ENCODE peak calls at places on chromosomes 7 and 10, in nine cellular contexts. X is GM19239, C is fibroblast of pulmonary artery, L is T-helper 9 cell, D is AG09309, M is nucleus accumbens, N is HFF-Myc, K is globus pallidus, P is NCI-H2029. V is an unnamed sample.

GRCh38 chr7:40733578-40733977 is 598.8 kb downstream of the SUGCT start:
- DNase-seq in X (no peak), C (no peak), L (no peak), D (no peak), M (no peak), N (no peak), K (no peak), P (no peak), V (no peak)

GRCh38 chr7:44639701-44640321 is 33.4 kb downstream of the OGDH start:
- DNase-seq in X (no peak), C (peak; percentile 94), L (no peak), D (peak; percentile 45), M (no peak), N (peak; percentile 84), K (no peak), P (peak; percentile 77), V (no peak)

GRCh38 chr7:151143261-151144015 is 24.1 kb downstream of the GBX1 start:
- DNase-seq in X (no peak), C (no peak), L (no peak), D (no peak), M (no peak), N (no peak), K (peak; percentile 46), P (peak; percentile 67), V (no peak)

GRCh38 chr7:77975672-77976480 is 177.3 kb downstream of the PHTF2 start:
- DNase-seq in X (no peak), C (no peak), L (no peak), D (no peak), M (no peak), N (no peak), K (no peak), P (no peak), V (no peak)

GRCh38 chr7:130941322-130942210 is 207.6 kb upstream of the KLF14 start:
- DNase-seq in X (no peak), C (peak; percentile 53), L (peak; percentile 45), D (no peak), M (no peak), N (no peak), K (no peak), P (peak; percentile 63), V (peak; percentile 77)

GRCh38 chr7:26200113-26200443 is 468 bp downstream of the HNRNPA2B1 start:
- DNase-seq in X (no peak), C (peak; percentile 45), L (peak; percentile 73), D (no peak), M (peak; percentile 18), N (no peak), K (peak; percentile 81), P (peak; percentile 35), V (peak; percentile 85)

GRCh38 chr7:159030490-159031134 is 114.1 kb downstream of the VIPR2 start:
- DNase-seq in X (no peak), C (peak; percentile 15), L (no peak), D (no peak), M (no peak), N (no peak), K (no peak), P (peak; percentile 48), V (peak; percentile 50)

GRCh38 chr7:32942783-32943653 is 14.2 kb upstream of the FKBP9 start:
- DNase-seq in X (peak; percentile 74), C (peak; percentile 69), L (peak; percentile 52), D (no peak), M (peak; percentile 21), N (no peak), K (peak; percentile 85), P (peak; percentile 64), V (peak; percentile 76)

GRCh38 chr10:112880633-112881530 is 69.2 kb upstream of the TCF7L2 start:
- DNase-seq in X (no peak), C (no peak), L (no peak), D (no peak), M (no peak), N (no peak), K (no peak), P (no peak), V (no peak)

GRCh38 chr7:80900583-80901576 is 18.0 kb downstream of the SEMA3C start:
- DNase-seq in X (no peak), C (peak; percentile 87), L (no peak), D (peak; percentile 52), M (no peak), N (no peak), K (peak; percentile 62), P (no peak), V (no peak)

GRCh38 chr10:128843972-128844371 is 623.1 kb upstream of the MGMT start:
- DNase-seq in X (no peak), C (no peak), L (no peak), D (no peak), M (no peak), N (no peak), K (no peak), P (no peak), V (no peak)

GRCh38 chr10:45265995-45266394 is 49.4 kb downstream of the OR13A1 start:
- DNase-seq in X (no peak), C (no peak), L (no peak), D (no peak), M (no peak), N (no peak), K (no peak), P (no peak), V (no peak)

GRCh38 chr10:97456034-97456685 is 10.2 kb downstream of the ZDHHC16 start:
- DNase-seq in X (no peak), C (no peak), L (no peak), D (no peak), M (no peak), N (no peak), K (no peak), P (no peak), V (no peak)

GRCh38 chr10:100968037-100968736 is 1.1 kb upstream of the SEMA4G start:
- DNase-seq in X (no peak), C (no peak), L (no peak), D (no peak), M (no peak), N (no peak), K (no peak), P (no peak), V (no peak)

GRCh38 chr10:45354261-45354660 is 19.8 kb upstream of the ALOX5 start:
- DNase-seq in X (no peak), C (no peak), L (no peak), D (no peak), M (no peak), N (no peak), K (peak; percentile 46), P (no peak), V (peak; percentile 24)

GRCh38 chr10:79407811-79408795 is 37.3 kb downstream of the ZCCHC24 start:
- DNase-seq in X (no peak), C (peak; percentile 91), L (no peak), D (no peak), M (no peak), N (peak; percentile 69), K (no peak), P (no peak), V (no peak)

GRCh38 chr7:71987200-71987767 is 424.9 kb downstream of the CALN1 start:
- DNase-seq in X (no peak), C (no peak), L (no peak), D (no peak), M (no peak), N (no peak), K (no peak), P (no peak), V (no peak)

GRCh38 chr10:121998462-121998861 is 9.5 kb downstream of the TACC2 start:
- DNase-seq in X (no peak), C (no peak), L (no peak), D (no peak), M (no peak), N (no peak), K (no peak), P (no peak), V (no peak)

GRCh38 chr10:110398419-110399162 is 93.9 kb upstream of the SMNDC1 start:
- DNase-seq in X (no peak), C (peak; percentile 98), L (no peak), D (peak; percentile 95), M (no peak), N (peak; percentile 90), K (no peak), P (no peak), V (peak; percentile 76)

GRCh38 chr10:3010327-3010726 is 57.0 kb upstream of the PFKP start:
- DNase-seq in X (no peak), C (no peak), L (no peak), D (no peak), M (no peak), N (no peak), K (no peak), P (no peak), V (no peak)

GRCh38 chr10:3248526-3249255 is 76.1 kb upstream of the PITRM1 start:
- DNase-seq in X (no peak), C (peak; percentile 88), L (no peak), D (peak; percentile 79), M (no peak), N (peak; percentile 81), K (no peak), P (no peak), V (no peak)

V was measured in left colon.